ENCODE peak calls at places on chromosomes 6 and 20, in four cellular contexts. One of them, this sample, is unnamed.

GRCh38 chr6:33772114-33772830 is 16.7 kb downstream of the LEMD2 start:
- DNase-seq in pancreas: no peak
- DNase-seq in neural crest cell: no peak
- DNase-seq in omental fat pad: no peak
- DNase-seq in this sample: no peak

GRCh38 chr6:76026101-76026500 is 46.4 kb downstream of the IMPG1 start:
- DNase-seq in pancreas: no peak
- DNase-seq in omental fat pad: no peak
- DNase-seq in neural crest cell: no peak
- DNase-seq in this sample: no peak

GRCh38 chr6:150846641-150847040 is 18.9 kb upstream of the MTHFD1L start:
- DNase-seq in pancreas: no peak
- DNase-seq in neural crest cell: no peak
- DNase-seq in omental fat pad: no peak
- DNase-seq in this sample: no peak

GRCh38 chr6:138086573-138087196 is 20.5 kb downstream of the PERP start:
- DNase-seq in omental fat pad: no peak
- DNase-seq in neural crest cell: no peak
- DNase-seq in pancreas: peak
- DNase-seq in this sample: no peak

GRCh38 chr6:56949925-56950495 is 4.9 kb upstream of the BEND6 start:
- DNase-seq in omental fat pad: no peak
- DNase-seq in neural crest cell: no peak
- DNase-seq in pancreas: no peak
- DNase-seq in this sample: no peak

GRCh38 chr20:33791021-33791420 is 20.1 kb upstream of the CHMP4B start:
- DNase-seq in pancreas: no peak
- DNase-seq in omental fat pad: no peak
- DNase-seq in neural crest cell: no peak
- DNase-seq in this sample: no peak

GRCh38 chr6:41626917-41627316 is 11.4 kb upstream of the MDFI start:
- DNase-seq in pancreas: no peak
- DNase-seq in neural crest cell: no peak
- DNase-seq in omental fat pad: no peak
- DNase-seq in this sample: no peak

GRCh38 chr6:35736293-35736894 is 438 bp upstream of the ARMC12 start:
- DNase-seq in omental fat pad: peak
- DNase-seq in pancreas: peak
- DNase-seq in neural crest cell: peak
- DNase-seq in this sample: peak

GRCh38 chr6:30555428-30556005 is 772 bp downstream of the GNL1 start:
- DNase-seq in neural crest cell: peak
- DNase-seq in omental fat pad: no peak
- DNase-seq in pancreas: no peak
- DNase-seq in this sample: no peak

GRCh38 chr20:24695529-24696225 is 226.2 kb downstream of the SYNDIG1 start:
- DNase-seq in omental fat pad: no peak
- DNase-seq in neural crest cell: no peak
- DNase-seq in pancreas: no peak
- DNase-seq in this sample: no peak

GRCh38 chr20:1489764-1490436 is 1.3 kb downstream of the SIRPB2 start:
- DNase-seq in neural crest cell: no peak
- DNase-seq in pancreas: no peak
- DNase-seq in omental fat pad: no peak
- DNase-seq in this sample: no peak

GRCh38 chr6:25177629-25178028 is 101.5 kb upstream of the CARMIL1 start:
- DNase-seq in neural crest cell: no peak
- DNase-seq in pancreas: no peak
- DNase-seq in omental fat pad: no peak
- DNase-seq in this sample: no peak

GRCh38 chr20:47272893-47273590 is 83.5 kb downstream of the ZMYND8 start:
- DNase-seq in neural crest cell: peak
- DNase-seq in pancreas: peak
- DNase-seq in omental fat pad: no peak
- DNase-seq in this sample: peak

DNA sequence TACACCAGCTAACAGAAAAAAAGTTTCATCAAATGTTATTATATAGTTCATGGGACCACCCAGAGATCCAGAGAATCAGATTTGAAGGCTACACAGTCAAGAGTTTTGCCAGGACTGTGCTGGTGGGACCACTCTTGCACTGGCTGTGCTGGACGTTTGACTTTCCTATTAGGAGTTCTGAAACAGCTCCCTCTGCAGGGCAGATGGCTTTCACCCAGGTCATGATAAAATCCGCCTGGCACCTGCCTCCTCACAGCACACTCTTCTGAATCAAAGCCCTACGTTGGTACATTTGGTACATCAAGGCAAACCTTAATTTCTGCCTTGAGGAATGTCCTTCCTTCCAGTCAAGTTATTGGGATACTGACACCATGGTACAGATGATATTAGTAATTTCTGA is 302.1 kb downstream of the ZNF217 start:
- DNase-seq in omental fat pad: no peak
- DNase-seq in pancreas: no peak
- DNase-seq in neural crest cell: peak
- DNase-seq in this sample: no peak
- TF ChIP-seq CTCF in omental fat pad: no peak
- TF ChIP-seq CTCF in pancreas: no peak
- TF ChIP-seq CTCF in neural crest cell: peak
- TF ChIP-seq CTCF in this sample: peak

DNA sequence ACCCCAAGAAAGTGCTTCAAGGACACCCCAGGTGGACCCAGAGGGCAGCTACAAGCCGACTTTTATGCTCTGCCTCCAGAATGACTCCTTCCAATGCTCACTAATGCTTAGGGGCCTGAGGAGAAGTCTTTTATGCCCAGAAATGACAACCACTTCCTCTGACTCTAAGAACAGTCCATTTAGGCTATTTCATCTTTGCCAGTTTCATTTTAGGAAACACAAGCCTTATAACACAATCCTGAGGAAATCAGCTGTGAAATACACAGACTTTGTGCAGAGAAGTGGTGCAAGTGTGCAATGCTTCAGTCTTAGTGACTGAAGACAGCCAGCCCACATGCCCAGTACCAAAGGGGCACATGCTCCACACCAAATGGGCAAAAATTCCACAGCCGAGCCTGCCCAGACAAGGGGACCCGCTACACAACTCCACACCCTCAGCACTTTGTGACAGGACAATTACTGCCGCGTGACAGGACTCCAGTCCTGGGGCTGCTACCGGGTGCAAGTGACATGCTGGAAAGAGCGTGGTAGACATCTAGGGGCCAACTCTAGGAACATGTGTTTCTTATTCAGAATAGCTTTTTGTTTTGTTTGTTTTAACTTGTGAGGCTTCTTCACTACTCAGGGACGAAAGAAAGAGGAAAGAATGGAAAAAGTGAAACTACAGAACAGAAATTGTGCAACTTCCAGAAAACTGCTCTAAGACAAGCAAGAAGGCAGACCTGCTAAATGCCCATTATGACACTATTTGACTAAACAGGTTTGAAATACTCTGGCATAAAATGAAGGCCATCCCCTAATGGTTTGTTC is 28.2 kb upstream of the PLAGL1 start:
- DNase-seq in pancreas: no peak
- DNase-seq in neural crest cell: no peak
- DNase-seq in omental fat pad: no peak
- DNase-seq in this sample: peak
- TF ChIP-seq CTCF in pancreas: no peak
- TF ChIP-seq CTCF in neural crest cell: no peak
- TF ChIP-seq CTCF in omental fat pad: no peak
- TF ChIP-seq CTCF in this sample: no peak

GRCh38 chr20:8545212-8545611 is 413.1 kb downstream of the PLCB1 start:
- DNase-seq in neural crest cell: no peak
- DNase-seq in omental fat pad: no peak
- DNase-seq in pancreas: no peak
- DNase-seq in this sample: no peak

GRCh38 chr20:8547035-8547649 is 415.1 kb downstream of the PLCB1 start:
- DNase-seq in omental fat pad: no peak
- DNase-seq in pancreas: no peak
- DNase-seq in neural crest cell: no peak
- DNase-seq in this sample: no peak

GRCh38 chr20:8547968-8548588 is 416.0 kb downstream of the PLCB1 start:
- DNase-seq in omental fat pad: no peak
- DNase-seq in pancreas: no peak
- DNase-seq in neural crest cell: no peak
- DNase-seq in this sample: no peak

DNA sequence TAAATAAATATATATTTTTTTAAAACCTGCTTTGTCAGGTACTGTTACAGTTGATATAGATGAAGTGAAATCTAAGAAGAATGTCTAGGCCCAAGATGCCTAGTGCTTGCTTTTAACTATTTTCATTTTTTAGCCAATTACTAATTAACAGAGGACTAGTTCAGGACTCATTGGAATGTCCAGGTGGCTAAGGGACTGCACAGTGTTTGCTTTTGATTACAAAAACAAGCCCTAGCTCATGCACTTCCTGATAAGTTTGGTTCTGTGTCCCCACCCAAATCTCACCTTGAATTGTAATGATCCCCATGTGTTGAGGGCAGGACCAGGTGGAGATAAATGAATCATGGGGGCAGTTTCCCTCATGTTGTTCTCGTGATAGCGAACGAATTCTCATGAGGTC is 417.1 kb downstream of the PLCB1 start:
- DNase-seq in neural crest cell: no peak
- DNase-seq in omental fat pad: no peak
- DNase-seq in pancreas: no peak
- DNase-seq in this sample: no peak
- TF ChIP-seq CTCF in neural crest cell: no peak
- TF ChIP-seq CTCF in omental fat pad: no peak
- TF ChIP-seq CTCF in pancreas: no peak
- TF ChIP-seq CTCF in this sample: no peak

DNA sequence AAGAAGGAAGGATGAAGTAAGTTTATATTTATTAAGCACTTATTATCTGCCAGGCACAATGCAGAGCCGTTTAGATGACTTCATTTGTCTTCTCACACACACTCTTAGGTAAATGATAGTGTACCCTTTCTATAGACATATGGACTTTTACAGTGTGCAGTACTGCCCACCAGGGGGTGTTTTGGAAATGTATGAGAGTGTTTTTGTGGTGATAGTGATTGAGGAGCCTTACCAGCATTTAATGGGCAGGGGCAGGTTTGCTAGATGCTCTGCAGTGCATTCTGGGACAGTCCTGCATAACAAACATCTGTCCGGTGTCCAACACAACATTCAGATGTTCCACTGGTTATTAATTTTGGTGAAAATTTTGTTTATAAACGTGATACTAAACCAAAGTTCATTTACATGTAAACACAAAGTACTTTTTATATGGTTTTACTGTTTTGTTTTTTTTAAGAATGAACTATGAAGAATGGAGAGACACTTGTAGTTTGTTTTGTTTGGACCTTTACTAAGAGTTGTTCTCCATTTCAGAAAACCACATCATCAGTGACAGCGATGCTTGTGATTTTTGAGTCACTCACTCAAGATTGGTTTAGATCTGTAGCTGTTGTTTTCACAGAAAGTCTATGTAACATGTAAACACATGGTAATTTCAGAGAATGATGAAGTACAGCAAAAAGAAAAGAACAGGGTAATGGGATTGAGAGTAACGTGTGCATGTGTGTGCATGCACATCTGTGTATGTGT is 19.9 kb downstream of the KCNS1 start:
- DNase-seq in pancreas: no peak
- DNase-seq in omental fat pad: no peak
- DNase-seq in neural crest cell: no peak
- DNase-seq in this sample: no peak
- TF ChIP-seq CTCF in pancreas: no peak
- TF ChIP-seq CTCF in omental fat pad: no peak
- TF ChIP-seq CTCF in neural crest cell: peak
- TF ChIP-seq CTCF in this sample: peak

GRCh38 chr20:18288748-18289705 is 700 bp downstream of the ZNF133 start:
- DNase-seq in omental fat pad: no peak
- DNase-seq in pancreas: peak
- DNase-seq in neural crest cell: no peak
- DNase-seq in this sample: no peak

GRCh38 chr20:18287546-18287914 is 797 bp upstream of the ZNF133 start:
- DNase-seq in omental fat pad: no peak
- DNase-seq in neural crest cell: no peak
- DNase-seq in pancreas: no peak
- DNase-seq in this sample: no peak

GRCh38 chr20:18284805-18285533 is 3.4 kb upstream of the ZNF133 start:
- DNase-seq in neural crest cell: no peak
- DNase-seq in pancreas: no peak
- DNase-seq in omental fat pad: no peak
- DNase-seq in this sample: no peak

DNA sequence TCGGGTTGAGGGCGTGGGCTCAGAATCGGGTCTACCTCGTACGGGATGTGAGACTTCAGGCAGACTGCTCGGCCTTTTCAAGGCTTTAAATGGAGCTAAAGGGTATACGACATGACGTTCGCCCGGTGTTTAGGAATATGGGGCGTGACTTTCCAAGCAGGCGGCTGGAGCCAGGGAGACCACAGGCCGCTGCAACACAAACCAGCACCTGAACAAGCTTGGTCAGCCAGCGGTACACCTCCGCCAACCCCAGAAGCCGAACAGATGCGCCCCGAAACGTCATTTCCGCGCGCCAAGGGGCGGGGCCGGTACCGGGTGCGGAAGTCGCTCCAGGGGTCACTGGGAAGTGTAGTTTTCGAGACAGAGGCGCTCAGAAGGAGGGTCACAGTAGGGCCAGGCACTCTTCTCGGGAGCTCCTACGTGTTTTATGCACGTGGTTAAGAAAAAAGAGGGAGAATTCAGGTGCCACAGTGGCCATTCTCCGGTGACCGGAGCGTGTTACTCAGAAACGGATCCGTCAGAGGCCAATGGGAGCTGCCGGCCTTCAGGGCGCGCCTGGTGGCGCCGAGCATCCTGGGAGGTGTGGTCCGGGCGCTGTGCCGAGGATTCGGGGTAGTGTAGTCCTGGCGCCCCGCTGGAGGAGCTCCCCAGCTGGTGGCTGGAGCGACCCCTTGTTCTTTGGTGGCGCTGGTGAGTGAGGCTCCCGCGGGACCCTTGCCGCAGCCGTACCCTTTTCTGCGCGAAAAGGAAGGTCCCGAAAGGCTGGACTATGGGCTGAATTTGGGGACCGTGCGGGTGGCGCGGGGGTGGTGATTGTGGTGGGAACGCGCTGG is at the start of gene ZNF133:
- DNase-seq in pancreas: peak
- DNase-seq in neural crest cell: peak
- DNase-seq in omental fat pad: peak
- DNase-seq in this sample: peak
- TF ChIP-seq CTCF in pancreas: no peak
- TF ChIP-seq CTCF in neural crest cell: no peak
- TF ChIP-seq CTCF in omental fat pad: no peak
- TF ChIP-seq CTCF in this sample: no peak

This sample was measured in GM20000.